ENCODE peak calls at places on chromosomes 13 and 19, in eight cellular contexts. W is activated naive CD4-positive, alpha-beta T cell treated with anti-CD3 and anti-CD28 coated beads, Interleukin-2, amount 50 U/mL, for 16 hours; F is breast epithelium; T is NCI-H774; M is GM19239; I is cardiac muscle cell; K is Kasumi-1; D is mesothelial cell of epicardium. U is an unnamed sample.

GRCh38 chr13:106911020-106911419 is 343.1 kb upstream of the ARGLU1 start:
- DNase-seq in I (no peak), W (no peak), D (no peak), F (no peak), T (no peak), M (no peak), K (no peak), U (no peak)

GRCh38 chr19:460877-461609 is at the start of gene SHC2:
- DNase-seq in W (no peak), M (no peak), D (no peak), K (no peak), T (peak; percentile 35), F (no peak), I (no peak), U (no peak)

GRCh38 chr19:2027361-2027760 is 11.8 kb upstream of the BTBD2 start:
- DNase-seq in T (no peak), K (peak; percentile 20), W (no peak), F (no peak), M (no peak), I (peak; percentile 89), D (no peak), U (peak; percentile 56)

GRCh38 chr19:47723573-47723923 is 10.3 kb downstream of the EHD2 start:
- DNase-seq in D (no peak), F (no peak), M (no peak), W (no peak), T (no peak), I (peak; percentile 92), K (peak; percentile 65), U (no peak)

GRCh38 chr13:29319451-29319850 is 276.0 kb downstream of the SLC7A1 start:
- DNase-seq in F (no peak), D (no peak), K (no peak), T (no peak), I (no peak), M (no peak), W (no peak), U (no peak)

GRCh38 chr19:29886535-29886934 is 55.5 kb upstream of the URI1 start:
- DNase-seq in W (no peak), M (no peak), K (no peak), I (no peak), F (no peak), T (no peak), D (no peak), U (no peak)

GRCh38 chr13:87129602-87130300 is 541.4 kb upstream of the SLITRK5 start:
- DNase-seq in D (no peak), W (no peak), K (no peak), T (no peak), I (peak; percentile 13), F (no peak), M (no peak), U (no peak)

GRCh38 chr13:74134777-74135305 is 637 bp upstream of the KLF12 start:
- DNase-seq in K (no peak), F (peak; percentile 54), M (peak; percentile 17), W (peak; percentile 66), T (peak; percentile 48), D (peak; percentile 39), I (no peak), U (no peak)

GRCh38 chr13:28991764-28992163 is 171.6 kb downstream of the MTUS2 start:
- DNase-seq in M (no peak), K (no peak), F (no peak), W (no peak), D (no peak), I (no peak), T (no peak), U (no peak)

U was measured in HS-5.